ENCODE peak calls at places on chromosomes 7 and 10, in seven cellular contexts. One of them, this sample, is unnamed.

GRCh38 chr7:18895456-18895855 is 222.0 kb downstream of the TWIST1 start:
- DNase-seq in endothelial cell of umbilical vein: peak
- DNase-seq in sigmoid colon: no peak
- DNase-seq in GM12891: no peak
- DNase-seq in HCT116: peak
- DNase-seq in stomach: no peak
- DNase-seq in vagina: no peak
- DNase-seq in this sample: no peak

GRCh38 chr7:45573636-45574470 is at the start of gene ADCY1:
- DNase-seq in endothelial cell of umbilical vein: no peak
- DNase-seq in sigmoid colon: no peak
- DNase-seq in GM12891: peak
- DNase-seq in HCT116: no peak
- DNase-seq in stomach: no peak
- DNase-seq in vagina: no peak
- DNase-seq in this sample: peak

GRCh38 chr10:34727595-34728033 is 87.5 kb downstream of the PARD3 start:
- DNase-seq in endothelial cell of umbilical vein: no peak
- DNase-seq in sigmoid colon: no peak
- DNase-seq in GM12891: no peak
- DNase-seq in HCT116: no peak
- DNase-seq in stomach: no peak
- DNase-seq in vagina: no peak
- DNase-seq in this sample: no peak

GRCh38 chr7:112550468-112551060 is 69.8 kb downstream of the LSMEM1 start:
- DNase-seq in endothelial cell of umbilical vein: peak
- DNase-seq in sigmoid colon: no peak
- DNase-seq in GM12891: peak
- DNase-seq in HCT116: peak
- DNase-seq in stomach: no peak
- DNase-seq in vagina: no peak
- DNase-seq in this sample: no peak

GRCh38 chr10:97332586-97333350 is 1.8 kb downstream of the FRAT2 start:
- DNase-seq in endothelial cell of umbilical vein: peak
- DNase-seq in sigmoid colon: peak
- DNase-seq in GM12891: no peak
- DNase-seq in HCT116: no peak
- DNase-seq in stomach: peak
- DNase-seq in vagina: no peak
- DNase-seq in this sample: no peak

GRCh38 chr10:121454776-121455175 is 143.5 kb downstream of the FGFR2 start:
- DNase-seq in endothelial cell of umbilical vein: no peak
- DNase-seq in sigmoid colon: no peak
- DNase-seq in GM12891: no peak
- DNase-seq in HCT116: no peak
- DNase-seq in stomach: no peak
- DNase-seq in vagina: no peak
- DNase-seq in this sample: no peak

GRCh38 chr7:25395976-25396375 is 167.7 kb upstream of the NPVF start:
- DNase-seq in endothelial cell of umbilical vein: no peak
- DNase-seq in sigmoid colon: no peak
- DNase-seq in GM12891: no peak
- DNase-seq in HCT116: no peak
- DNase-seq in stomach: no peak
- DNase-seq in vagina: no peak
- DNase-seq in this sample: no peak

GRCh38 chr7:16792299-16792698 is 12.5 kb downstream of the AGR2 start:
- DNase-seq in endothelial cell of umbilical vein: no peak
- DNase-seq in sigmoid colon: no peak
- DNase-seq in GM12891: no peak
- DNase-seq in HCT116: no peak
- DNase-seq in stomach: no peak
- DNase-seq in vagina: no peak
- DNase-seq in this sample: no peak

GRCh38 chr10:35545079-35545657 is 60.0 kb upstream of the GJD4 start:
- DNase-seq in endothelial cell of umbilical vein: no peak
- DNase-seq in sigmoid colon: no peak
- DNase-seq in GM12891: no peak
- DNase-seq in HCT116: no peak
- DNase-seq in stomach: no peak
- DNase-seq in vagina: no peak
- DNase-seq in this sample: no peak

GRCh38 chr7:151865070-151865670 is 11.7 kb downstream of the PRKAG2 start:
- DNase-seq in endothelial cell of umbilical vein: no peak
- DNase-seq in sigmoid colon: no peak
- DNase-seq in GM12891: no peak
- DNase-seq in HCT116: no peak
- DNase-seq in stomach: no peak
- DNase-seq in vagina: no peak
- DNase-seq in this sample: no peak

GRCh38 chr7:142855756-142856564 is 1.1 kb downstream of the EPHB6 start:
- DNase-seq in endothelial cell of umbilical vein: no peak
- DNase-seq in sigmoid colon: peak
- DNase-seq in GM12891: no peak
- DNase-seq in HCT116: no peak
- DNase-seq in stomach: peak
- DNase-seq in vagina: no peak
- DNase-seq in this sample: no peak

GRCh38 chr7:142384508-142384922 is 126.7 kb upstream of the PRSS58 start:
- DNase-seq in endothelial cell of umbilical vein: no peak
- DNase-seq in sigmoid colon: no peak
- DNase-seq in GM12891: no peak
- DNase-seq in HCT116: no peak
- DNase-seq in stomach: no peak
- DNase-seq in vagina: no peak
- DNase-seq in this sample: no peak

GRCh38 chr10:88154596-88155250 is 291.3 kb downstream of the PTEN start:
- DNase-seq in endothelial cell of umbilical vein: no peak
- DNase-seq in sigmoid colon: no peak
- DNase-seq in GM12891: no peak
- DNase-seq in HCT116: no peak
- DNase-seq in stomach: no peak
- DNase-seq in vagina: no peak
- DNase-seq in this sample: no peak

GRCh38 chr10:87500646-87501048 is 4.0 kb upstream of the MINPP1 start:
- DNase-seq in endothelial cell of umbilical vein: no peak
- DNase-seq in sigmoid colon: no peak
- DNase-seq in GM12891: no peak
- DNase-seq in HCT116: no peak
- DNase-seq in stomach: no peak
- DNase-seq in vagina: no peak
- DNase-seq in this sample: no peak

GRCh38 chr7:129189661-129190310 is 1.4 kb downstream of the SMO start:
- DNase-seq in endothelial cell of umbilical vein: no peak
- DNase-seq in sigmoid colon: peak
- DNase-seq in GM12891: no peak
- DNase-seq in HCT116: no peak
- DNase-seq in stomach: no peak
- DNase-seq in vagina: no peak
- DNase-seq in this sample: no peak

GRCh38 chr7:104625956-104626355 is 297.6 kb downstream of the LHFPL3 start:
- DNase-seq in endothelial cell of umbilical vein: no peak
- DNase-seq in sigmoid colon: no peak
- DNase-seq in GM12891: no peak
- DNase-seq in HCT116: no peak
- DNase-seq in stomach: no peak
- DNase-seq in vagina: no peak
- DNase-seq in this sample: no peak

GRCh38 chr10:53072144-53072543 is 299.6 kb upstream of the MBL2 start:
- DNase-seq in endothelial cell of umbilical vein: no peak
- DNase-seq in sigmoid colon: no peak
- DNase-seq in GM12891: no peak
- DNase-seq in HCT116: no peak
- DNase-seq in stomach: no peak
- DNase-seq in vagina: no peak
- DNase-seq in this sample: no peak

GRCh38 chr7:118803-119376 is 73.5 kb upstream of the FAM20C start:
- DNase-seq in endothelial cell of umbilical vein: no peak
- DNase-seq in sigmoid colon: peak
- DNase-seq in GM12891: no peak
- DNase-seq in HCT116: no peak
- DNase-seq in stomach: no peak
- DNase-seq in vagina: no peak
- DNase-seq in this sample: no peak

GRCh38 chr7:141227454-141227853 is 153.6 kb downstream of the TMEM178B start:
- DNase-seq in endothelial cell of umbilical vein: no peak
- DNase-seq in sigmoid colon: no peak
- DNase-seq in GM12891: no peak
- DNase-seq in HCT116: no peak
- DNase-seq in stomach: no peak
- DNase-seq in vagina: no peak
- DNase-seq in this sample: no peak

GRCh38 chr10:92238062-92238585 is 52.8 kb downstream of the CPEB3 start:
- DNase-seq in endothelial cell of umbilical vein: no peak
- DNase-seq in sigmoid colon: no peak
- DNase-seq in GM12891: no peak
- DNase-seq in HCT116: no peak
- DNase-seq in stomach: no peak
- DNase-seq in vagina: no peak
- DNase-seq in this sample: no peak

GRCh38 chr10:49700997-49701396 is 21.5 kb downstream of the C10orf53 start:
- DNase-seq in endothelial cell of umbilical vein: no peak
- DNase-seq in sigmoid colon: no peak
- DNase-seq in GM12891: no peak
- DNase-seq in HCT116: peak
- DNase-seq in stomach: no peak
- DNase-seq in vagina: no peak
- DNase-seq in this sample: no peak

GRCh38 chr7:52085610-52086009 is 769.0 kb upstream of the COBL start:
- DNase-seq in endothelial cell of umbilical vein: no peak
- DNase-seq in sigmoid colon: no peak
- DNase-seq in GM12891: no peak
- DNase-seq in HCT116: no peak
- DNase-seq in stomach: no peak
- DNase-seq in vagina: no peak
- DNase-seq in this sample: no peak

GRCh38 chr7:98617051-98617959 is at the start of gene NPTX2:
- DNase-seq in endothelial cell of umbilical vein: no peak
- DNase-seq in sigmoid colon: no peak
- DNase-seq in GM12891: no peak
- DNase-seq in HCT116: no peak
- DNase-seq in stomach: no peak
- DNase-seq in vagina: no peak
- DNase-seq in this sample: no peak
- TF ChIP-seq POLR2AphosphoS5 in endothelial cell of umbilical vein: no peak
- TF ChIP-seq POLR2AphosphoS5 in sigmoid colon: peak
- TF ChIP-seq POLR2AphosphoS5 in GM12891: no peak
- TF ChIP-seq POLR2AphosphoS5 in HCT116: no peak
- TF ChIP-seq POLR2AphosphoS5 in stomach: no peak
- TF ChIP-seq POLR2AphosphoS5 in vagina: no peak
- TF ChIP-seq POLR2AphosphoS5 in this sample: no peak

GRCh38 chr7:134464496-134464895 is 5.6 kb upstream of the AKR1B1 start:
- DNase-seq in endothelial cell of umbilical vein: no peak
- DNase-seq in sigmoid colon: no peak
- DNase-seq in GM12891: no peak
- DNase-seq in HCT116: no peak
- DNase-seq in stomach: no peak
- DNase-seq in vagina: no peak
- DNase-seq in this sample: no peak

GRCh38 chr7:134470864-134471263 is 12.0 kb upstream of the AKR1B1 start:
- DNase-seq in endothelial cell of umbilical vein: no peak
- DNase-seq in sigmoid colon: no peak
- DNase-seq in GM12891: no peak
- DNase-seq in HCT116: peak
- DNase-seq in stomach: no peak
- DNase-seq in vagina: no peak
- DNase-seq in this sample: no peak

GRCh38 chr7:134468475-134468874 is 9.6 kb upstream of the AKR1B1 start:
- DNase-seq in endothelial cell of umbilical vein: no peak
- DNase-seq in sigmoid colon: no peak
- DNase-seq in GM12891: no peak
- DNase-seq in HCT116: no peak
- DNase-seq in stomach: no peak
- DNase-seq in vagina: no peak
- DNase-seq in this sample: no peak

GRCh38 chr7:134469622-134470021 is 10.7 kb upstream of the AKR1B1 start:
- DNase-seq in endothelial cell of umbilical vein: peak
- DNase-seq in sigmoid colon: no peak
- DNase-seq in GM12891: no peak
- DNase-seq in HCT116: no peak
- DNase-seq in stomach: peak
- DNase-seq in vagina: no peak
- DNase-seq in this sample: no peak

DNA sequence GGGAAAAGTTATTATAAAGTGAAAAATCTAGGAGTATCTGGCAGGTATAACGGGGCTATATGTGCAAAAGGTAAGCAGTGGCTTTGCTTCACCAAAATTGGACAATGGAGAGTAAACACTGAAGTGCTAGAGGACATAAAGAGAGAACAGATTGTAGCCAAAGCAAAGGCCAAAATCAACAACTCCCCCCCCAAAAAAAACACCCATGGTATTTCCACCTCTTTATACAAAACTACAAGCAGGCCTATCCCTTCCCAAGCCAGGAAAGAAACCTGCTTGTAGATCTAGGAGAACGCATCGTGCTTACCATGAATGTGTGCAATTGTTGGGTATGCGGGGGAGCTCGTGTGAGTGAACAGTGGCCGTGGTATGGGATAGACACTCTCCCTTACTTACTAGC is 9.2 kb upstream of the AKR1B1 start:
- DNase-seq in endothelial cell of umbilical vein: no peak
- DNase-seq in sigmoid colon: no peak
- DNase-seq in GM12891: no peak
- DNase-seq in HCT116: no peak
- DNase-seq in stomach: no peak
- DNase-seq in vagina: no peak
- DNase-seq in this sample: no peak
- TF ChIP-seq POLR2A in endothelial cell of umbilical vein: no peak
- TF ChIP-seq POLR2A in sigmoid colon: no peak
- TF ChIP-seq POLR2A in GM12891: no peak
- TF ChIP-seq POLR2A in HCT116: no peak
- TF ChIP-seq POLR2A in stomach: no peak
- TF ChIP-seq POLR2A in vagina: no peak
- TF ChIP-seq POLR2A in this sample: no peak

DNA sequence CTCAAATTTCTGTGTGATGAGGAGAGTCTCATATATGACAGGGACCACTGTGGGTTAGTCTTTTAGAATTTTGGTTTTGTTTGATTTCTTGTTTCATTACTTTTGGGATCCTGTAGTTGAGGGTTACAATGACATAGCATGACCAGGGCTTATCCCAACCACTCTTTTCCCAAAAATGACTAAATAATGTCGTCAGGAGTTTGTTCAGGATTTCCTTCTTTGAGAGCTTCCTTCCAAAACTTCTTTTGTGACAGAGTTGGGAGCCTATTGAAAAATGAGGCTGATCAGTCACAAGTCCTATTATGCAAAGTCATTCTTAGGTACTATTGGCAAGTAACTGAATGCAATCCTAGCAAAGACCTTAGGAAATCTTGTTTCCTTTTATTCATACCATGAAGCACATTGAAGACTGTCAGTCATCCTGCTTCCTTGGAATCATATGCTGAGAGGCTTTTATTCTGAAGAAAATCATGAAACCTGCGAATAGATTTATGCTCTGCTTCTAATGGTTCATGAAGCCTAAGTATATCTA is 498.3 kb downstream of the LRMDA start:
- DNase-seq in endothelial cell of umbilical vein: no peak
- DNase-seq in sigmoid colon: no peak
- DNase-seq in GM12891: no peak
- DNase-seq in HCT116: no peak
- DNase-seq in stomach: no peak
- DNase-seq in vagina: no peak
- DNase-seq in this sample: no peak
- TF ChIP-seq POLR2AphosphoS5 in endothelial cell of umbilical vein: no peak
- TF ChIP-seq POLR2AphosphoS5 in sigmoid colon: no peak
- TF ChIP-seq POLR2AphosphoS5 in GM12891: no peak
- TF ChIP-seq POLR2AphosphoS5 in HCT116: no peak
- TF ChIP-seq POLR2AphosphoS5 in stomach: no peak
- TF ChIP-seq POLR2AphosphoS5 in vagina: no peak
- TF ChIP-seq POLR2AphosphoS5 in this sample: no peak

GRCh38 chr10:128853537-128853936 is 613.5 kb upstream of the MGMT start:
- DNase-seq in endothelial cell of umbilical vein: no peak
- DNase-seq in sigmoid colon: no peak
- DNase-seq in GM12891: no peak
- DNase-seq in HCT116: no peak
- DNase-seq in stomach: no peak
- DNase-seq in vagina: no peak
- DNase-seq in this sample: no peak
- TF ChIP-seq POLR2A in endothelial cell of umbilical vein: no peak
- TF ChIP-seq POLR2A in sigmoid colon: no peak
- TF ChIP-seq POLR2A in GM12891: no peak
- TF ChIP-seq POLR2A in HCT116: no peak
- TF ChIP-seq POLR2A in stomach: no peak
- TF ChIP-seq POLR2A in vagina: no peak
- TF ChIP-seq POLR2A in this sample: no peak

This sample was measured in GM12892.